ENCODE peak calls at places on chromosomes 4 and X, in six cellular contexts. W, D, R, O, U and N are unnamed samples.

GRCh38 chrX:3699841-3700381 is 13.5 kb downstream of the PRKX start:
- DNase-seq in W (no peak), D (no peak), R (no peak), O (no peak), U (no peak), N (no peak)

GRCh38 chrX:49030283-49030682 is 12.9 kb downstream of the TFE3 start:
- DNase-seq in W (no peak), D (no peak), R (no peak), O (no peak), U (no peak), N (no peak)

GRCh38 chrX:102155806-102156179 is at the start of gene BEX5:
- DNase-seq in W (peak), D (peak), R (peak), O (peak), U (no peak), N (no peak)

GRCh38 chr4:659851-660250 is 14.2 kb downstream of the ATP5ME start:
- DNase-seq in W (peak), D (no peak), R (no peak), O (no peak), U (no peak), N (no peak)

GRCh38 chr4:67087897-67088296 is 457.4 kb downstream of the CENPC start:
- DNase-seq in W (no peak), D (peak), R (no peak), O (no peak), U (no peak), N (no peak)

GRCh38 chrX:69959712-69960111 is 90.0 kb downstream of the AWAT2 start:
- DNase-seq in W (no peak), D (no peak), R (no peak), O (no peak), U (no peak), N (no peak)

GRCh38 chr4:9984621-9985020 is 36.7 kb downstream of the SLC2A9 start:
- DNase-seq in W (no peak), D (no peak), R (no peak), O (no peak), U (no peak), N (no peak)

GRCh38 chr4:142516686-142517145 is 329.4 kb downstream of the INPP4B start:
- DNase-seq in W (no peak), D (peak), R (no peak), O (no peak), U (no peak), N (no peak)

GRCh38 chr4:70778888-70779422 is 57.2 kb downstream of the RUFY3 start:
- DNase-seq in W (no peak), D (no peak), R (no peak), O (no peak), U (no peak), N (no peak)

GRCh38 chrX:153649915-153650782 is 3.1 kb downstream of the DUSP9 start:
- DNase-seq in W (peak), D (no peak), R (no peak), O (no peak), U (no peak), N (no peak)

GRCh38 chrX:68822641-68823410 is 6.0 kb upstream of the EFNB1 start:
- DNase-seq in W (peak), D (no peak), R (no peak), O (no peak), U (peak), N (no peak)

GRCh38 chrX:12955882-12956703 is 18.8 kb upstream of the TMSB4X start:
- DNase-seq in W (peak), D (peak), R (peak), O (no peak), U (no peak), N (no peak)

GRCh38 chr4:182449186-182449880 is 206.1 kb downstream of the TENM3 start:
- DNase-seq in W (no peak), D (peak), R (no peak), O (peak), U (peak), N (no peak)

GRCh38 chrX:139287155-139287924 is 243.2 kb upstream of the F9 start:
- DNase-seq in W (no peak), D (no peak), R (no peak), O (no peak), U (no peak), N (no peak)

GRCh38 chrX:155056877-155057792 is 13.8 kb downstream of the CMC4 start:
- DNase-seq in W (peak), D (peak), R (peak), O (no peak), U (peak), N (no peak)

GRCh38 chrX:74613350-74614192 is 853 bp downstream of the RLIM start:
- DNase-seq in W (no peak), D (peak), R (no peak), O (no peak), U (peak), N (no peak)

GRCh38 chr4:82044141-82044993 is 329.4 kb downstream of the HNRNPD start:
- DNase-seq in W (peak), D (peak), R (no peak), O (no peak), U (no peak), N (no peak)

GRCh38 chrX:43564953-43565352 is 91.1 kb upstream of the MAOA start:
- DNase-seq in W (no peak), D (no peak), R (no peak), O (no peak), U (no peak), N (no peak)

GRCh38 chr4:92968556-92968955 is 664.8 kb downstream of the GRID2 start:
- DNase-seq in W (no peak), D (no peak), R (no peak), O (no peak), U (no peak), N (no peak)

DNA sequence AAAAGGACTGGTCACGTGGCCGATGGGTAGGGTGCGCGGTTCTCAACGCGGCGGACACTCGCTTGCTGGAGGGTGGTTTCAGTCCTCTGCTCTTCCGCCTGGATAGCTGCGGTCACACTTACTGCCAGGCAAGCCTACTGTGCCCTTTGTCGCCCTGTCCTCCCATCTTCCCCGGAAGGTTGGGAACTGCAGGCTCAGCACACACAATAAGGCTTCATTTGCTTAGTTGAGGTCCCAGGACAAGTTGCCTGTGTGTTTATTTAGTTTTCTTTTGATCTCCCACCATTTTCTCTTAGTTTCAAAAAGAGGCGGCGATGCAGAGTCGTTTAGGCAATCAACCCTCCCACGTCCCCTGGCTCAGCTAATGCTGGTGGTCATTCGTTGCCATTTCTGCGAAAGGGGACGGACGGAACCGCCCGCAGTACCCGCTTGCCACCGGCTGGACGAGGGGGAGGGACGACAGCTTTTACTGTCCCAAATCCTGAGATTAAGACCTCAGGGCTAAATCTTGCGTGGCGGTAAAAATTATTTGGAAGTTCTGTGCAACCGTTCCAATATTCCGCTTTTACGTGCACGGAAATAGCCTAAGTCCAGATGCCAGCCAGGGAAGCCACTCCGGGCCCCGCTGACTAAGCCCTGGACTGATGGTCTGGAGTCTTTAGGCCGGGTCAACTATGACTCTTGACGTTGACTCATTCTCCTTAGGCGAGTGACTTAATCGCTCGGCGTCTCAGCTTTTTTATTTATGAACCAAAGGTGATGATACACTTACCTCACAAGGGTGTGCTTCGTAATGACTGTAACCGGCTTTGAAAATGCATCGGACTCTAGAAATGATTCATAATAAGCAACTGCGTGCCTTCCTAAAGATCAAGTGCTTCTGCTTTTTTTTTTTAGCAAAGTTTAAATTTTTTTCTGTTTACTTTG is 671 bp upstream of the EIF4E start:
- DNase-seq in W (peak), D (peak), R (peak), O (peak), U (peak), N (peak)
- H3K27ac ChIP-seq in W (peak), D (peak), R (peak), O (peak), U (peak), N (peak)

GRCh38 chrX:10612215-10612614 is 8.2 kb downstream of the MID1 start:
- DNase-seq in W (no peak), D (no peak), R (no peak), O (no peak), U (no peak), N (no peak)
- H3K27ac ChIP-seq in W (no peak), D (no peak), R (no peak), O (no peak), U (peak), N (no peak)

DNA sequence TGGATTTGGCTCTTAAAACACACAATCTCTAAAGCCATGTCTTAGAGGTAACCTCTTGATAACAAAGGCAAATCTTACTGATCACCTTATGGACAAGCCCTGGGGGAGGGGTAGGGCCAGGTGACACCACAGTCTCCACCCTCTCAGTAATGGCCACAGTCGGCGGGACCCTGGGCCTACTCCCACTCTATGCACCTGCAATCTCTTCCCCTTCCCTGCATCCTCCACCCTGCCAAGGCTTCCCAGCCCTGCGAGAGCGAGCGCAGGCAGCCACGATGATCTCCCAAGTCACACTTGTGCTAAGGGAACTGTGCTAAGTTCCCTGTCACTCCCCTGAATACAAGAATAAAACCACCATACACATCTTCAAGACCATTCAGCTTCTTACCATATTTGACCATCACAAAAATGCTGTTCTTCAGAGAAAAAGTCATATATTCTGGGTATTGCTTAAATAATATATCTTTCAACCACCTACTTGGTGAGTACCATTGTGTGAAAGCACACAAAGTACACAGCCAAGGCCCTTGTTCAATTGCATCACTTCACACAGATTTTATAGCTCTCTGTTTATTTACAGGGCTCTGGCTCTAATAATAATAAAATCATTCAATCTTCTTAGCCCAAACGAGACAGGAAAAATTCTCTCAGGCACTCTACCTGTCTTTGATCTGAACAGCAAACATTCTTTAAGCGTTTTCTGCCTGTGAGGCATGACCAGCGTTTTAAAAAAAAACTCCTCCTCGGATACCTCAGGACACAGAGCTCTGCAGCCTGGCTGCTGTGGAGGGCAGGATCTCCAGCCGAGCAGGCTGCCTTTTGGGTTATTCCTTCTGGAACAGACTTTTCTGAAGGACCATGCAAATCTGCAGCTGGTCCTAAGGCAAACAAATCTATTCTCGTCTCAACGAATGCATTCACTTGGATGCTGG is 115.7 kb upstream of the MAP3K15 start:
- DNase-seq in W (no peak), D (no peak), R (no peak), O (no peak), U (no peak), N (no peak)
- H3K27ac ChIP-seq in W (no peak), D (no peak), R (no peak), O (peak), U (no peak), N (no peak)

DNA sequence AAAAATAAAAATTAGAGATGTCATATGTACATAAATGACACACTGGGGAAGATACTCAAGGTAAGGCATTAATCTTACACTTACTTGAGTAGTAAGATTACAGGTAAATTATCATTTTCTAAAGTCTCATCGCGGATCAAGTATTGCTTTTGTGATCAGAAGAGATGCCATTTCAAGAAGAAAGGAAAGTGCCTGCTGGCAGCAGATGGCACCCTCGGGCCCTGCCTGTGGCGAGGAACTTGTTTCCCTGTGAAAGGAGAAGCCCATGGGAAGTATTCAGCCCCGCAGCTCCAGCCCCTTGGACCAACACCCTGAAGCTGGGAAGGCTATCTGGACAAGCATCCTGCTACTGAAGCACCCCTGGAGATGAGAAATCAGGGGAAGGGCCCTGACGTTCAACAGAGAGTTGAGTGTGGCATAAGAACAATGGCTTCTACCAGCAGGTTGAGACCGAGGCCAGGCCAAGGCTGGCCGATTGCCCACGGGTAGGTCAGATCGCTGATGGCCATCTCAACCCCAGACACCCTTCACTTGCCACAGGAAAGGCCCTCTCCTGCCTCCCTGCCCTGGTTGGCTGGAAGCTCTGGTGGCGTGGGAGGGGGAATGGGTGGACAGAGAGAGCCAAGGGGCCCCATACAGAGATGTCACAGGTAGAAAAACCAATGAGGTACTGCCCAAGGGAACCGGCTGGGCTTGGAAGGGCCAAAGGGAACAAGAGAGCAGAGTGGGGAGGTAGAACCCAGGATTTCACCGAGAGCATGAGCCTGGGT is 18.8 kb upstream of the MXD4 start:
- DNase-seq in W (no peak), D (no peak), R (no peak), O (no peak), U (no peak), N (no peak)
- H3K27ac ChIP-seq in W (no peak), D (no peak), R (peak), O (no peak), U (no peak), N (no peak)

GRCh38 chrX:16635040-16635439 is 14.9 kb upstream of the S100G start:
- DNase-seq in W (no peak), D (no peak), R (no peak), O (no peak), U (no peak), N (no peak)

GRCh38 chrX:16633754-16634153 is 16.2 kb upstream of the S100G start:
- DNase-seq in W (no peak), D (no peak), R (no peak), O (no peak), U (no peak), N (no peak)

DNA sequence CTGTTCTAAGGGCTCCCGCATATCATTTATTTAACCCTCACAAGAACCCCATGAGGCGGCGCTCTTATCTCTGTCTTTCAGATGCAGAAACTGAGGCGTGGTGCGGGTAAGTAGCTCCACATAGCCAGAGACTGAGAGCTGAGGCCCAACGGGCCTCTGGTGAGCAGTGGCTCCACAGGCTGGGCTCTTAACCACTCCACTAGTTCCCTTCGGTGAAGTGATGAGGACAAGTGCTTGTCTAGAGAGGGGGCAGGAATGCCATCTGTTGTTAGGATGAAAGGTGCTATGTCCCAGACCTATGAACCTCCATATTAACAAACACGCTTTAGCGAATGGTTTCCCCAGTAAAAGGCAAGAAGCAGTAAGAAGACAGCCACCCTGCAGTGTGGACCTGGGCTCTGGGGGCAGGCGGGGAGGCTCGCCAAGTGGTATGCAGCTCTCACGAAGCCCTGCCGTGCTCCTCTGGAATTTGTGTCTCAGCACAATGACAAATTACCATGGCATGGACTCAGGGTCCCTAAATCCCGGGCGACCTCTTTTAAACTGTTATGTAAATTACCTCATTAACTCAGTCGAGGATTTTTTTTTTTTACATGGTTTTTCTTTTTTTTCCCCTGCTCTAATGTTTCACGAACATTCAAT is 20.9 kb upstream of the S100G start:
- DNase-seq in W (no peak), D (no peak), R (no peak), O (no peak), U (no peak), N (no peak)
- H3K27ac ChIP-seq in W (no peak), D (no peak), R (no peak), O (no peak), U (no peak), N (no peak)